ENCODE peak calls at places on chromosomes 11 and 22, in seven cellular contexts. One of them, this sample, is unnamed.
A peak's percentile ranks its signal among the peaks of the same experiment; 100 is the strongest.

GRCh38 chr22:20563464-20563906 is 56.1 kb downstream of the MED15 start:
- DNase-seq in astrocyte of the spinal cord: no peak
- DNase-seq in HFF-Myc: no peak
- DNase-seq in bronchial epithelial cell: no peak
- DNase-seq in OCI-LY7: no peak
- DNase-seq in IMR-90: no peak
- DNase-seq in mucosa of descending colon: no peak
- DNase-seq in this sample: no peak

GRCh38 chr11:102237096-102237735 is 80.1 kb upstream of the BIRC3 start:
- DNase-seq in astrocyte of the spinal cord: peak; percentile 66
- DNase-seq in mucosa of descending colon: no peak
- DNase-seq in bronchial epithelial cell: no peak
- DNase-seq in OCI-LY7: no peak
- DNase-seq in IMR-90: peak; percentile 62
- DNase-seq in HFF-Myc: no peak
- DNase-seq in this sample: peak; percentile 71

GRCh38 chr22:37498289-37498909 is 12.2 kb upstream of the MFNG start:
- DNase-seq in IMR-90: no peak
- DNase-seq in bronchial epithelial cell: no peak
- DNase-seq in OCI-LY7: peak; percentile 88
- DNase-seq in mucosa of descending colon: peak; percentile 82
- DNase-seq in HFF-Myc: no peak
- DNase-seq in astrocyte of the spinal cord: no peak
- DNase-seq in this sample: no peak

GRCh38 chr11:96156379-96156722 is 186.6 kb downstream of the MAML2 start:
- DNase-seq in bronchial epithelial cell: no peak
- DNase-seq in HFF-Myc: no peak
- DNase-seq in mucosa of descending colon: no peak
- DNase-seq in IMR-90: no peak
- DNase-seq in OCI-LY7: no peak
- DNase-seq in astrocyte of the spinal cord: no peak
- DNase-seq in this sample: no peak

GRCh38 chr11:17786824-17787525 is 52.4 kb downstream of the KCNC1 start:
- DNase-seq in OCI-LY7: no peak
- DNase-seq in HFF-Myc: peak; percentile 69
- DNase-seq in bronchial epithelial cell: peak; percentile 94
- DNase-seq in astrocyte of the spinal cord: peak; percentile 84
- DNase-seq in mucosa of descending colon: no peak
- DNase-seq in IMR-90: peak; percentile 96
- DNase-seq in this sample: peak; percentile 93

GRCh38 chr11:101019870-101020269 is 109.7 kb downstream of the PGR start:
- DNase-seq in HFF-Myc: no peak
- DNase-seq in bronchial epithelial cell: no peak
- DNase-seq in mucosa of descending colon: no peak
- DNase-seq in OCI-LY7: no peak
- DNase-seq in astrocyte of the spinal cord: peak; percentile 14
- DNase-seq in IMR-90: no peak
- DNase-seq in this sample: no peak

GRCh38 chr11:120912504-120912903 is 111.4 kb upstream of the TBCEL start:
- DNase-seq in OCI-LY7: peak; percentile 46
- DNase-seq in HFF-Myc: peak; percentile 11
- DNase-seq in astrocyte of the spinal cord: peak; percentile 27
- DNase-seq in bronchial epithelial cell: peak; percentile 52
- DNase-seq in IMR-90: peak; percentile 57
- DNase-seq in mucosa of descending colon: no peak
- DNase-seq in this sample: peak; percentile 57

GRCh38 chr11:94583885-94584500 is 16.8 kb downstream of the PIWIL4 start:
- DNase-seq in OCI-LY7: no peak
- DNase-seq in HFF-Myc: no peak
- DNase-seq in astrocyte of the spinal cord: no peak
- DNase-seq in bronchial epithelial cell: peak; percentile 19
- DNase-seq in IMR-90: peak; percentile 75
- DNase-seq in mucosa of descending colon: no peak
- DNase-seq in this sample: peak; percentile 42

GRCh38 chr11:69320756-69321741 is 27.1 kb downstream of the MYEOV start:
- DNase-seq in IMR-90: peak; percentile 52
- DNase-seq in mucosa of descending colon: no peak
- DNase-seq in HFF-Myc: no peak
- DNase-seq in OCI-LY7: no peak
- DNase-seq in bronchial epithelial cell: no peak
- DNase-seq in astrocyte of the spinal cord: peak; percentile 27
- DNase-seq in this sample: peak; percentile 47

GRCh38 chr22:19579113-19579811 is 55.1 kb upstream of the CLDN5 start:
- DNase-seq in HFF-Myc: no peak
- DNase-seq in IMR-90: no peak
- DNase-seq in astrocyte of the spinal cord: peak; percentile 9
- DNase-seq in bronchial epithelial cell: no peak
- DNase-seq in OCI-LY7: peak; percentile 14
- DNase-seq in mucosa of descending colon: no peak
- DNase-seq in this sample: no peak

GRCh38 chr11:811446-812245 is 1.9 kb downstream of the RPLP2 start:
- DNase-seq in IMR-90: no peak
- DNase-seq in mucosa of descending colon: no peak
- DNase-seq in astrocyte of the spinal cord: no peak
- DNase-seq in bronchial epithelial cell: no peak
- DNase-seq in HFF-Myc: no peak
- DNase-seq in OCI-LY7: no peak
- DNase-seq in this sample: peak; percentile 32

GRCh38 chr11:810040-810567 is 337 bp downstream of the RPLP2 start:
- DNase-seq in OCI-LY7: no peak
- DNase-seq in bronchial epithelial cell: no peak
- DNase-seq in IMR-90: no peak
- DNase-seq in astrocyte of the spinal cord: no peak
- DNase-seq in HFF-Myc: no peak
- DNase-seq in mucosa of descending colon: peak; percentile 72
- DNase-seq in this sample: no peak

GRCh38 chr11:809287-810039 is at the start of gene RPLP2:
- DNase-seq in mucosa of descending colon: peak; percentile 99
- DNase-seq in astrocyte of the spinal cord: peak; percentile 98
- DNase-seq in HFF-Myc: peak; percentile 87
- DNase-seq in bronchial epithelial cell: peak; percentile 86
- DNase-seq in OCI-LY7: peak; percentile 99
- DNase-seq in IMR-90: peak; percentile 95
- DNase-seq in this sample: peak; percentile 95

GRCh38 chr11:812390-812789 is 2.6 kb downstream of the RPLP2 start:
- DNase-seq in mucosa of descending colon: no peak
- DNase-seq in OCI-LY7: no peak
- DNase-seq in HFF-Myc: no peak
- DNase-seq in bronchial epithelial cell: no peak
- DNase-seq in IMR-90: no peak
- DNase-seq in astrocyte of the spinal cord: no peak
- DNase-seq in this sample: no peak

GRCh38 chr11:808427-809286 is 1.1 kb upstream of the RPLP2 start:
- DNase-seq in OCI-LY7: peak; percentile 71
- DNase-seq in bronchial epithelial cell: no peak
- DNase-seq in mucosa of descending colon: no peak
- DNase-seq in astrocyte of the spinal cord: no peak
- DNase-seq in IMR-90: no peak
- DNase-seq in HFF-Myc: no peak
- DNase-seq in this sample: peak; percentile 88
- TF ChIP-seq CTCF in OCI-LY7: peak; percentile 57
- TF ChIP-seq CTCF in bronchial epithelial cell: no peak
- TF ChIP-seq CTCF in mucosa of descending colon: no peak
- TF ChIP-seq CTCF in astrocyte of the spinal cord: no peak
- TF ChIP-seq CTCF in IMR-90: no peak
- TF ChIP-seq CTCF in HFF-Myc: no peak
- TF ChIP-seq CTCF in this sample: no peak

GRCh38 chr11:8721740-8722139 is 39.1 kb downstream of the RPL27A start:
- DNase-seq in IMR-90: no peak
- DNase-seq in mucosa of descending colon: no peak
- DNase-seq in bronchial epithelial cell: no peak
- DNase-seq in astrocyte of the spinal cord: no peak
- DNase-seq in HFF-Myc: no peak
- DNase-seq in OCI-LY7: no peak
- DNase-seq in this sample: no peak
- H3K4me3 ChIP-seq in IMR-90: no peak overlapping the region
- H3K4me3 ChIP-seq in mucosa of descending colon: no peak overlapping the region
- H3K4me3 ChIP-seq in bronchial epithelial cell: no peak overlapping the region
- H3K4me3 ChIP-seq in astrocyte of the spinal cord: no peak overlapping the region
- H3K4me3 ChIP-seq in HFF-Myc: no peak overlapping the region
- H3K4me3 ChIP-seq in OCI-LY7: no peak overlapping the region
- H3K4me3 ChIP-seq in this sample: no peak overlapping the region

GRCh38 chr11:44633641-44634040 is 68.2 kb downstream of the CD82 start:
- DNase-seq in mucosa of descending colon: no peak
- DNase-seq in OCI-LY7: peak; percentile 11
- DNase-seq in bronchial epithelial cell: no peak
- DNase-seq in astrocyte of the spinal cord: no peak
- DNase-seq in HFF-Myc: no peak
- DNase-seq in IMR-90: no peak
- DNase-seq in this sample: no peak
- TF ChIP-seq CTCF in mucosa of descending colon: no peak
- TF ChIP-seq CTCF in OCI-LY7: peak; percentile 65
- TF ChIP-seq CTCF in bronchial epithelial cell: peak; percentile 17
- TF ChIP-seq CTCF in astrocyte of the spinal cord: peak; percentile 29
- TF ChIP-seq CTCF in HFF-Myc: no peak
- TF ChIP-seq CTCF in IMR-90: no peak
- TF ChIP-seq CTCF in this sample: peak; percentile 32

DNA sequence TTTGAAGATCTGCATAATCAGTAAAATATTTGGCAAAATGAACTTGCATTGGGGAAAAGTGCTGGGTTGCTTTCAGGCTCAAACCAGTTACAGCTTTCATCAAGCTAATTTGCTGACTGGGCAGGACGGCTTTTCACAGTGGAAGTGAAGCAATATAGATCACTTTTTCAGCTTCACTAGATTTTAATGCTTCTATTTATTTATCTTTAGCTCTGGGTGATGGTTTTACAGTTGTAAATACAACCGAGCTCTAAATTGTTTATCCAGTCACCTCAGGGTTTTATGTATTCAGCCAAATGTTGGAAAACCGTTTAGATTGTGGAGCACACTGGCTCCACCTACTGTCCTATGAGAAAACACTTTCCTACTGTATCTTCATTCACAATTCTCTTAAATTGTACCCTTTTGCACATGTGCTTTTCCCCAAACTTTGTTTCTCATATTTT is 58.2 kb downstream of the ACER3 start:
- DNase-seq in bronchial epithelial cell: peak; percentile 65
- DNase-seq in IMR-90: peak; percentile 78
- DNase-seq in mucosa of descending colon: no peak
- DNase-seq in HFF-Myc: peak; percentile 37
- DNase-seq in astrocyte of the spinal cord: peak; percentile 68
- DNase-seq in OCI-LY7: peak; percentile 68
- DNase-seq in this sample: peak; percentile 76
- H3K4me3 ChIP-seq in bronchial epithelial cell: no peak overlapping the region
- H3K4me3 ChIP-seq in IMR-90: peak overlapping the region; percentile 23
- H3K4me3 ChIP-seq in mucosa of descending colon: no peak overlapping the region
- H3K4me3 ChIP-seq in HFF-Myc: no peak overlapping the region
- H3K4me3 ChIP-seq in astrocyte of the spinal cord: no peak overlapping the region
- H3K4me3 ChIP-seq in OCI-LY7: no peak overlapping the region
- H3K4me3 ChIP-seq in this sample: no peak overlapping the region

GRCh38 chr11:45850446-45850845 is 3.2 kb downstream of the CRY2 start:
- DNase-seq in bronchial epithelial cell: no peak
- DNase-seq in astrocyte of the spinal cord: peak; percentile 22
- DNase-seq in OCI-LY7: no peak
- DNase-seq in mucosa of descending colon: no peak
- DNase-seq in HFF-Myc: no peak
- DNase-seq in IMR-90: peak; percentile 67
- DNase-seq in this sample: peak; percentile 47

GRCh38 chr11:45852018-45852711 is 4.9 kb downstream of the CRY2 start:
- DNase-seq in mucosa of descending colon: no peak
- DNase-seq in bronchial epithelial cell: no peak
- DNase-seq in IMR-90: no peak
- DNase-seq in HFF-Myc: no peak
- DNase-seq in OCI-LY7: no peak
- DNase-seq in astrocyte of the spinal cord: no peak
- DNase-seq in this sample: no peak

GRCh38 chr11:45853616-45854219 is 6.4 kb downstream of the CRY2 start:
- DNase-seq in HFF-Myc: no peak
- DNase-seq in bronchial epithelial cell: no peak
- DNase-seq in astrocyte of the spinal cord: no peak
- DNase-seq in OCI-LY7: no peak
- DNase-seq in mucosa of descending colon: no peak
- DNase-seq in IMR-90: no peak
- DNase-seq in this sample: no peak

GRCh38 chr11:45855308-45855707 is 8.0 kb downstream of the CRY2 start:
- DNase-seq in HFF-Myc: no peak
- DNase-seq in IMR-90: no peak
- DNase-seq in OCI-LY7: no peak
- DNase-seq in astrocyte of the spinal cord: no peak
- DNase-seq in mucosa of descending colon: no peak
- DNase-seq in bronchial epithelial cell: no peak
- DNase-seq in this sample: no peak

GRCh38 chr11:45852712-45853101 is 5.4 kb downstream of the CRY2 start:
- DNase-seq in bronchial epithelial cell: no peak
- DNase-seq in mucosa of descending colon: no peak
- DNase-seq in HFF-Myc: no peak
- DNase-seq in IMR-90: no peak
- DNase-seq in OCI-LY7: peak; percentile 39
- DNase-seq in astrocyte of the spinal cord: no peak
- DNase-seq in this sample: no peak
- TF ChIP-seq CTCF in bronchial epithelial cell: no peak
- TF ChIP-seq CTCF in mucosa of descending colon: no peak
- TF ChIP-seq CTCF in HFF-Myc: no peak
- TF ChIP-seq CTCF in IMR-90: no peak
- TF ChIP-seq CTCF in OCI-LY7: peak; percentile 40
- TF ChIP-seq CTCF in astrocyte of the spinal cord: no peak
- TF ChIP-seq CTCF in this sample: no peak

DNA sequence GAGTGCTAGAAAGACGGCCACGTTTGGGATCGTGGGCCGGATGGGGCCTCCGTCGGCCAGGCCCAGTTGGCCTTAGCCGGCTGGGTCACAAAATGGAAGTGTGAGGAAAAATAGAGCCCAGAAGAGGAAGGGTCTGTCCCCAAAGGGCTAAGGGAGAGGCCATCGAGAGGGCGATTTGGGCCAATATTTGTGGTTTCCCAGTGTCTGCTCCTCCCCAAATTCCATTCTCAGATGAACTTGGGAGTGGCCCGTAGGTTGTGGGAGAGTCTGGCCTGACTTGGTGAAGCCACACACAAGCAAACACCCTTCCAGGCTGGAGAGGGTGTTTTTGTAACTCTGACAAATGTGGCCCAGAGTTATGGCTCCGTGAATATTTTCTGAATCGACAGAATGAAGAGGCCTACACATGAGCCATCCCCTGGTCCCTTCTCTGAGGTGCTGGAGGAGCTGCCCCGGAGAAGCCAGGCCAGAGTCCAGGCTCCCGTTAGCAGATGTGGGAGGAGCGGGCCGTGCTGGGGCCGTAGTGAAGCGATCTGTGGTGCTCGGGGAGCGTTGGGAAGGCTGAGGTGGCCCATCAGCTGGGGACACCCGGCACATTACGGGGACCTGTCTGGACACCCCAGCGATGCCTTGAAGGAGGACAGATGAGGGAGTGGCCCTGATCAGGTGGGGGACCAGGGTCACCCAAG is 73.5 kb upstream of the PPARA start:
- DNase-seq in HFF-Myc: no peak
- DNase-seq in astrocyte of the spinal cord: no peak
- DNase-seq in bronchial epithelial cell: peak; percentile 32
- DNase-seq in IMR-90: peak; percentile 37
- DNase-seq in OCI-LY7: no peak
- DNase-seq in mucosa of descending colon: peak; percentile 50
- DNase-seq in this sample: no peak
- H3K4me3 ChIP-seq in HFF-Myc: peak overlapping the region; percentile 69
- H3K4me3 ChIP-seq in astrocyte of the spinal cord: peak overlapping the region; percentile 86
- H3K4me3 ChIP-seq in bronchial epithelial cell: peak overlapping the region; percentile 13
- H3K4me3 ChIP-seq in IMR-90: no peak overlapping the region
- H3K4me3 ChIP-seq in OCI-LY7: no peak overlapping the region
- H3K4me3 ChIP-seq in mucosa of descending colon: no peak overlapping the region
- H3K4me3 ChIP-seq in this sample: peak overlapping the region; percentile 94

GRCh38 chr11:62241095-62241494 is 944 bp upstream of the SCGB1D2 start:
- DNase-seq in IMR-90: no peak
- DNase-seq in HFF-Myc: no peak
- DNase-seq in OCI-LY7: no peak
- DNase-seq in astrocyte of the spinal cord: no peak
- DNase-seq in mucosa of descending colon: no peak
- DNase-seq in bronchial epithelial cell: no peak
- DNase-seq in this sample: no peak

GRCh38 chr11:62242021-62242420 is at the start of gene SCGB1D2:
- DNase-seq in astrocyte of the spinal cord: no peak
- DNase-seq in bronchial epithelial cell: peak; percentile 44
- DNase-seq in IMR-90: no peak
- DNase-seq in HFF-Myc: no peak
- DNase-seq in OCI-LY7: no peak
- DNase-seq in mucosa of descending colon: no peak
- DNase-seq in this sample: no peak

GRCh38 chr11:62245271-62245753 is 3.3 kb downstream of the SCGB1D2 start:
- DNase-seq in OCI-LY7: peak; percentile 24
- DNase-seq in HFF-Myc: no peak
- DNase-seq in bronchial epithelial cell: peak; percentile 35
- DNase-seq in astrocyte of the spinal cord: peak; percentile 33
- DNase-seq in IMR-90: peak; percentile 28
- DNase-seq in mucosa of descending colon: no peak
- DNase-seq in this sample: peak; percentile 25
- TF ChIP-seq CTCF in OCI-LY7: peak; percentile 63
- TF ChIP-seq CTCF in HFF-Myc: peak; percentile 39
- TF ChIP-seq CTCF in bronchial epithelial cell: no peak
- TF ChIP-seq CTCF in astrocyte of the spinal cord: peak; percentile 3
- TF ChIP-seq CTCF in IMR-90: no peak
- TF ChIP-seq CTCF in mucosa of descending colon: no peak
- TF ChIP-seq CTCF in this sample: peak; percentile 19

This sample was measured in fibroblast of mammary gland.